ENCODE peak calls at places on chromosomes 13 and 19, in nine cellular contexts. One of them, this sample, is unnamed.

GRCh38 chr13:102589291-102589822 is 7.4 kb upstream of the TPP2 start:
- DNase-seq in fibroblast of mammary gland: no peak
- DNase-seq in T-helper 22 cell: no peak
- DNase-seq in activated gamma-delta T cell treated with Interleukin-2 at 50 U/mL for 16 hours: no peak
- DNase-seq in AG09309: no peak
- DNase-seq in activated CD4-positive, alpha-beta T cell treated with anti-CD3 and anti-CD28 coated beads, Interleukin-2, amount 50 U/mL, for 24 hours: no peak
- DNase-seq in mesenchymal stem cell: no peak
- DNase-seq in fibroblast of villous mesenchyme: no peak
- DNase-seq in transverse colon: no peak
- DNase-seq in this sample: no peak

GRCh38 chr13:32414580-32414979 is 13.3 kb downstream of the N4BP2L1 start:
- DNase-seq in fibroblast of mammary gland: no peak
- DNase-seq in T-helper 22 cell: no peak
- DNase-seq in activated gamma-delta T cell treated with Interleukin-2 at 50 U/mL for 16 hours: no peak
- DNase-seq in AG09309: no peak
- DNase-seq in activated CD4-positive, alpha-beta T cell treated with anti-CD3 and anti-CD28 coated beads, Interleukin-2, amount 50 U/mL, for 24 hours: no peak
- DNase-seq in mesenchymal stem cell: no peak
- DNase-seq in fibroblast of villous mesenchyme: no peak
- DNase-seq in transverse colon: no peak
- DNase-seq in this sample: no peak

GRCh38 chr19:17406039-17406886 is 833 bp upstream of the BST2 start:
- DNase-seq in fibroblast of mammary gland: no peak
- DNase-seq in T-helper 22 cell: no peak
- DNase-seq in activated gamma-delta T cell treated with Interleukin-2 at 50 U/mL for 16 hours: no peak
- DNase-seq in AG09309: no peak
- DNase-seq in activated CD4-positive, alpha-beta T cell treated with anti-CD3 and anti-CD28 coated beads, Interleukin-2, amount 50 U/mL, for 24 hours: no peak
- DNase-seq in mesenchymal stem cell: peak
- DNase-seq in fibroblast of villous mesenchyme: peak
- DNase-seq in transverse colon: peak
- DNase-seq in this sample: no peak

GRCh38 chr13:109698779-109699178 is 87.6 kb downstream of the IRS2 start:
- DNase-seq in fibroblast of mammary gland: peak
- DNase-seq in T-helper 22 cell: no peak
- DNase-seq in activated gamma-delta T cell treated with Interleukin-2 at 50 U/mL for 16 hours: no peak
- DNase-seq in AG09309: peak
- DNase-seq in activated CD4-positive, alpha-beta T cell treated with anti-CD3 and anti-CD28 coated beads, Interleukin-2, amount 50 U/mL, for 24 hours: no peak
- DNase-seq in mesenchymal stem cell: peak
- DNase-seq in fibroblast of villous mesenchyme: peak
- DNase-seq in transverse colon: no peak
- DNase-seq in this sample: no peak

GRCh38 chr13:73596382-73596781 is 537.6 kb downstream of the KLF5 start:
- DNase-seq in fibroblast of mammary gland: no peak
- DNase-seq in T-helper 22 cell: no peak
- DNase-seq in activated gamma-delta T cell treated with Interleukin-2 at 50 U/mL for 16 hours: no peak
- DNase-seq in AG09309: no peak
- DNase-seq in activated CD4-positive, alpha-beta T cell treated with anti-CD3 and anti-CD28 coated beads, Interleukin-2, amount 50 U/mL, for 24 hours: no peak
- DNase-seq in mesenchymal stem cell: no peak
- DNase-seq in fibroblast of villous mesenchyme: no peak
- DNase-seq in transverse colon: no peak
- DNase-seq in this sample: no peak

GRCh38 chr13:101453784-101454201 is 1.3 kb downstream of the ITGBL1 start:
- DNase-seq in fibroblast of mammary gland: no peak
- DNase-seq in T-helper 22 cell: no peak
- DNase-seq in activated gamma-delta T cell treated with Interleukin-2 at 50 U/mL for 16 hours: no peak
- DNase-seq in AG09309: no peak
- DNase-seq in activated CD4-positive, alpha-beta T cell treated with anti-CD3 and anti-CD28 coated beads, Interleukin-2, amount 50 U/mL, for 24 hours: no peak
- DNase-seq in mesenchymal stem cell: no peak
- DNase-seq in fibroblast of villous mesenchyme: no peak
- DNase-seq in transverse colon: peak
- DNase-seq in this sample: no peak

GRCh38 chr13:40624338-40624737 is 42.1 kb downstream of the FOXO1 start:
- DNase-seq in fibroblast of mammary gland: peak
- DNase-seq in T-helper 22 cell: no peak
- DNase-seq in activated gamma-delta T cell treated with Interleukin-2 at 50 U/mL for 16 hours: no peak
- DNase-seq in AG09309: peak
- DNase-seq in activated CD4-positive, alpha-beta T cell treated with anti-CD3 and anti-CD28 coated beads, Interleukin-2, amount 50 U/mL, for 24 hours: no peak
- DNase-seq in mesenchymal stem cell: no peak
- DNase-seq in fibroblast of villous mesenchyme: peak
- DNase-seq in transverse colon: no peak
- DNase-seq in this sample: no peak

GRCh38 chr13:84088996-84089395 is 206.7 kb upstream of the SLITRK1 start:
- DNase-seq in fibroblast of mammary gland: no peak
- DNase-seq in T-helper 22 cell: no peak
- DNase-seq in activated gamma-delta T cell treated with Interleukin-2 at 50 U/mL for 16 hours: no peak
- DNase-seq in AG09309: no peak
- DNase-seq in activated CD4-positive, alpha-beta T cell treated with anti-CD3 and anti-CD28 coated beads, Interleukin-2, amount 50 U/mL, for 24 hours: no peak
- DNase-seq in mesenchymal stem cell: no peak
- DNase-seq in fibroblast of villous mesenchyme: no peak
- DNase-seq in transverse colon: no peak
- DNase-seq in this sample: no peak

GRCh38 chr19:30253581-30253996 is 118.6 kb upstream of the ZNF536 start:
- DNase-seq in fibroblast of mammary gland: peak
- DNase-seq in T-helper 22 cell: no peak
- DNase-seq in activated gamma-delta T cell treated with Interleukin-2 at 50 U/mL for 16 hours: no peak
- DNase-seq in AG09309: no peak
- DNase-seq in activated CD4-positive, alpha-beta T cell treated with anti-CD3 and anti-CD28 coated beads, Interleukin-2, amount 50 U/mL, for 24 hours: no peak
- DNase-seq in mesenchymal stem cell: no peak
- DNase-seq in fibroblast of villous mesenchyme: no peak
- DNase-seq in transverse colon: no peak
- DNase-seq in this sample: no peak

GRCh38 chr13:40617801-40618356 is 48.6 kb downstream of the FOXO1 start:
- DNase-seq in fibroblast of mammary gland: no peak
- DNase-seq in T-helper 22 cell: no peak
- DNase-seq in activated gamma-delta T cell treated with Interleukin-2 at 50 U/mL for 16 hours: no peak
- DNase-seq in AG09309: no peak
- DNase-seq in activated CD4-positive, alpha-beta T cell treated with anti-CD3 and anti-CD28 coated beads, Interleukin-2, amount 50 U/mL, for 24 hours: no peak
- DNase-seq in mesenchymal stem cell: no peak
- DNase-seq in fibroblast of villous mesenchyme: no peak
- DNase-seq in transverse colon: no peak
- DNase-seq in this sample: no peak

GRCh38 chr13:46345866-46346265 is 41.2 kb downstream of the RUBCNL start:
- DNase-seq in fibroblast of mammary gland: peak
- DNase-seq in T-helper 22 cell: no peak
- DNase-seq in activated gamma-delta T cell treated with Interleukin-2 at 50 U/mL for 16 hours: no peak
- DNase-seq in AG09309: no peak
- DNase-seq in activated CD4-positive, alpha-beta T cell treated with anti-CD3 and anti-CD28 coated beads, Interleukin-2, amount 50 U/mL, for 24 hours: no peak
- DNase-seq in mesenchymal stem cell: no peak
- DNase-seq in fibroblast of villous mesenchyme: no peak
- DNase-seq in transverse colon: no peak
- DNase-seq in this sample: no peak

GRCh38 chr13:112058519-112058873 is 8.5 kb upstream of the SOX1 start:
- DNase-seq in fibroblast of mammary gland: no peak
- DNase-seq in T-helper 22 cell: no peak
- DNase-seq in activated gamma-delta T cell treated with Interleukin-2 at 50 U/mL for 16 hours: no peak
- DNase-seq in AG09309: no peak
- DNase-seq in activated CD4-positive, alpha-beta T cell treated with anti-CD3 and anti-CD28 coated beads, Interleukin-2, amount 50 U/mL, for 24 hours: no peak
- DNase-seq in mesenchymal stem cell: no peak
- DNase-seq in fibroblast of villous mesenchyme: no peak
- DNase-seq in transverse colon: no peak
- DNase-seq in this sample: no peak

GRCh38 chr19:50264483-50265186 is 61.2 kb downstream of the MYH14 start:
- DNase-seq in fibroblast of mammary gland: peak
- DNase-seq in T-helper 22 cell: no peak
- DNase-seq in activated gamma-delta T cell treated with Interleukin-2 at 50 U/mL for 16 hours: no peak
- DNase-seq in AG09309: no peak
- DNase-seq in activated CD4-positive, alpha-beta T cell treated with anti-CD3 and anti-CD28 coated beads, Interleukin-2, amount 50 U/mL, for 24 hours: no peak
- DNase-seq in mesenchymal stem cell: no peak
- DNase-seq in fibroblast of villous mesenchyme: no peak
- DNase-seq in transverse colon: no peak
- DNase-seq in this sample: no peak

GRCh38 chr13:43127827-43128226 is 104.4 kb downstream of the DNAJC15 start:
- DNase-seq in fibroblast of mammary gland: no peak
- DNase-seq in T-helper 22 cell: no peak
- DNase-seq in activated gamma-delta T cell treated with Interleukin-2 at 50 U/mL for 16 hours: no peak
- DNase-seq in AG09309: no peak
- DNase-seq in activated CD4-positive, alpha-beta T cell treated with anti-CD3 and anti-CD28 coated beads, Interleukin-2, amount 50 U/mL, for 24 hours: no peak
- DNase-seq in mesenchymal stem cell: peak
- DNase-seq in fibroblast of villous mesenchyme: no peak
- DNase-seq in transverse colon: no peak
- DNase-seq in this sample: no peak

GRCh38 chr13:50236898-50237318 is 221.7 kb downstream of the KCNRG start:
- DNase-seq in fibroblast of mammary gland: peak
- DNase-seq in T-helper 22 cell: no peak
- DNase-seq in activated gamma-delta T cell treated with Interleukin-2 at 50 U/mL for 16 hours: no peak
- DNase-seq in AG09309: no peak
- DNase-seq in activated CD4-positive, alpha-beta T cell treated with anti-CD3 and anti-CD28 coated beads, Interleukin-2, amount 50 U/mL, for 24 hours: peak
- DNase-seq in mesenchymal stem cell: no peak
- DNase-seq in fibroblast of villous mesenchyme: peak
- DNase-seq in transverse colon: no peak
- DNase-seq in this sample: peak

GRCh38 chr13:101655435-101655834 is 203.0 kb downstream of the ITGBL1 start:
- DNase-seq in fibroblast of mammary gland: no peak
- DNase-seq in T-helper 22 cell: no peak
- DNase-seq in activated gamma-delta T cell treated with Interleukin-2 at 50 U/mL for 16 hours: no peak
- DNase-seq in AG09309: no peak
- DNase-seq in activated CD4-positive, alpha-beta T cell treated with anti-CD3 and anti-CD28 coated beads, Interleukin-2, amount 50 U/mL, for 24 hours: no peak
- DNase-seq in mesenchymal stem cell: no peak
- DNase-seq in fibroblast of villous mesenchyme: no peak
- DNase-seq in transverse colon: no peak
- DNase-seq in this sample: no peak

GRCh38 chr19:6087074-6087506 is 23.2 kb downstream of the RFX2 start:
- DNase-seq in fibroblast of mammary gland: no peak
- DNase-seq in T-helper 22 cell: no peak
- DNase-seq in activated gamma-delta T cell treated with Interleukin-2 at 50 U/mL for 16 hours: peak
- DNase-seq in AG09309: no peak
- DNase-seq in activated CD4-positive, alpha-beta T cell treated with anti-CD3 and anti-CD28 coated beads, Interleukin-2, amount 50 U/mL, for 24 hours: no peak
- DNase-seq in mesenchymal stem cell: no peak
- DNase-seq in fibroblast of villous mesenchyme: no peak
- DNase-seq in transverse colon: peak
- DNase-seq in this sample: peak

GRCh38 chr19:13031917-13032623 is 36.8 kb downstream of the NFIX start:
- DNase-seq in fibroblast of mammary gland: peak
- DNase-seq in T-helper 22 cell: no peak
- DNase-seq in activated gamma-delta T cell treated with Interleukin-2 at 50 U/mL for 16 hours: no peak
- DNase-seq in AG09309: no peak
- DNase-seq in activated CD4-positive, alpha-beta T cell treated with anti-CD3 and anti-CD28 coated beads, Interleukin-2, amount 50 U/mL, for 24 hours: no peak
- DNase-seq in mesenchymal stem cell: no peak
- DNase-seq in fibroblast of villous mesenchyme: no peak
- DNase-seq in transverse colon: no peak
- DNase-seq in this sample: no peak

GRCh38 chr13:33945477-33945876 is 127.5 kb downstream of the RFC3 start:
- DNase-seq in fibroblast of mammary gland: no peak
- DNase-seq in T-helper 22 cell: no peak
- DNase-seq in activated gamma-delta T cell treated with Interleukin-2 at 50 U/mL for 16 hours: no peak
- DNase-seq in AG09309: no peak
- DNase-seq in activated CD4-positive, alpha-beta T cell treated with anti-CD3 and anti-CD28 coated beads, Interleukin-2, amount 50 U/mL, for 24 hours: no peak
- DNase-seq in mesenchymal stem cell: no peak
- DNase-seq in fibroblast of villous mesenchyme: no peak
- DNase-seq in transverse colon: no peak
- DNase-seq in this sample: no peak

This sample was measured in GM18507.